ENCODE peak calls at places on chromosome 21, in ten cellular contexts. One of them, this sample, is unnamed.

GRCh38 chr21:22174746-22175145 is 1176.5 kb downstream of the NCAM2 start:
- DNase-seq in T-helper 1 cell: no peak
- DNase-seq in ACHN: no peak
- DNase-seq in PC-3: peak
- DNase-seq in GM03348: no peak
- DNase-seq in body of pancreas: no peak
- DNase-seq in colonic mucosa: no peak
- DNase-seq in progenitor cell of endocrine pancreas: no peak
- DNase-seq in cardiac septum: no peak
- DNase-seq in iris pigment epithelial cell: peak
- DNase-seq in this sample: no peak

GRCh38 chr21:33217168-33217567 is 12.6 kb upstream of the IFNAR2 start:
- DNase-seq in progenitor cell of endocrine pancreas: no peak
- DNase-seq in cardiac septum: no peak
- DNase-seq in T-helper 1 cell: no peak
- DNase-seq in PC-3: no peak
- DNase-seq in GM03348: no peak
- DNase-seq in body of pancreas: no peak
- DNase-seq in colonic mucosa: no peak
- DNase-seq in iris pigment epithelial cell: no peak
- DNase-seq in ACHN: no peak
- DNase-seq in this sample: no peak

GRCh38 chr21:32360401-32360981 is 32.3 kb downstream of the URB1 start:
- DNase-seq in colonic mucosa: no peak
- DNase-seq in GM03348: no peak
- DNase-seq in ACHN: no peak
- DNase-seq in body of pancreas: no peak
- DNase-seq in PC-3: no peak
- DNase-seq in T-helper 1 cell: no peak
- DNase-seq in cardiac septum: peak
- DNase-seq in iris pigment epithelial cell: no peak
- DNase-seq in progenitor cell of endocrine pancreas: no peak
- DNase-seq in this sample: no peak

GRCh38 chr21:14382486-14382834 is 486 bp downstream of the HSPA13 start:
- DNase-seq in PC-3: peak
- DNase-seq in GM03348: no peak
- DNase-seq in ACHN: no peak
- DNase-seq in body of pancreas: peak
- DNase-seq in T-helper 1 cell: no peak
- DNase-seq in cardiac septum: no peak
- DNase-seq in iris pigment epithelial cell: peak
- DNase-seq in progenitor cell of endocrine pancreas: no peak
- DNase-seq in colonic mucosa: peak
- DNase-seq in this sample: peak

GRCh38 chr21:43362928-43363314 is 64.0 kb downstream of the SIK1 start:
- DNase-seq in PC-3: no peak
- DNase-seq in T-helper 1 cell: no peak
- DNase-seq in ACHN: no peak
- DNase-seq in GM03348: no peak
- DNase-seq in body of pancreas: no peak
- DNase-seq in iris pigment epithelial cell: no peak
- DNase-seq in progenitor cell of endocrine pancreas: no peak
- DNase-seq in cardiac septum: no peak
- DNase-seq in colonic mucosa: no peak
- DNase-seq in this sample: no peak

GRCh38 chr21:32256873-32257620 is 21.8 kb downstream of the MIS18A start:
- DNase-seq in body of pancreas: peak
- DNase-seq in PC-3: peak
- DNase-seq in iris pigment epithelial cell: peak
- DNase-seq in progenitor cell of endocrine pancreas: no peak
- DNase-seq in T-helper 1 cell: no peak
- DNase-seq in GM03348: peak
- DNase-seq in ACHN: peak
- DNase-seq in cardiac septum: no peak
- DNase-seq in colonic mucosa: peak
- DNase-seq in this sample: peak

GRCh38 chr21:28684351-28684750 is 308.3 kb downstream of the LTN1 start:
- DNase-seq in iris pigment epithelial cell: no peak
- DNase-seq in progenitor cell of endocrine pancreas: no peak
- DNase-seq in ACHN: no peak
- DNase-seq in T-helper 1 cell: no peak
- DNase-seq in cardiac septum: no peak
- DNase-seq in body of pancreas: no peak
- DNase-seq in colonic mucosa: no peak
- DNase-seq in GM03348: no peak
- DNase-seq in PC-3: no peak
- DNase-seq in this sample: no peak

GRCh38 chr21:17775431-17776126 is 43.6 kb downstream of the C21orf91 start:
- DNase-seq in body of pancreas: no peak
- DNase-seq in colonic mucosa: no peak
- DNase-seq in progenitor cell of endocrine pancreas: no peak
- DNase-seq in iris pigment epithelial cell: no peak
- DNase-seq in T-helper 1 cell: peak
- DNase-seq in GM03348: no peak
- DNase-seq in ACHN: no peak
- DNase-seq in cardiac septum: peak
- DNase-seq in PC-3: no peak
- DNase-seq in this sample: no peak

GRCh38 chr21:42532466-42533181 is 19.0 kb downstream of the SLC37A1 start:
- DNase-seq in colonic mucosa: peak
- DNase-seq in T-helper 1 cell: no peak
- DNase-seq in ACHN: no peak
- DNase-seq in PC-3: no peak
- DNase-seq in body of pancreas: peak
- DNase-seq in progenitor cell of endocrine pancreas: no peak
- DNase-seq in cardiac septum: peak
- DNase-seq in iris pigment epithelial cell: no peak
- DNase-seq in GM03348: no peak
- DNase-seq in this sample: peak

GRCh38 chr21:46667735-46668380 is 32.4 kb downstream of the PRMT2 start:
- DNase-seq in PC-3: peak
- DNase-seq in cardiac septum: no peak
- DNase-seq in T-helper 1 cell: no peak
- DNase-seq in iris pigment epithelial cell: peak
- DNase-seq in progenitor cell of endocrine pancreas: no peak
- DNase-seq in body of pancreas: no peak
- DNase-seq in ACHN: peak
- DNase-seq in colonic mucosa: no peak
- DNase-seq in GM03348: peak
- DNase-seq in this sample: no peak

GRCh38 chr21:41932576-41933258 is 21.1 kb downstream of the C2CD2 start:
- DNase-seq in body of pancreas: no peak
- DNase-seq in progenitor cell of endocrine pancreas: no peak
- DNase-seq in ACHN: peak
- DNase-seq in GM03348: peak
- DNase-seq in cardiac septum: no peak
- DNase-seq in PC-3: peak
- DNase-seq in colonic mucosa: no peak
- DNase-seq in iris pigment epithelial cell: peak
- DNase-seq in T-helper 1 cell: no peak
- DNase-seq in this sample: no peak

GRCh38 chr21:15749045-15749867 is 19.5 kb downstream of the USP25 start:
- DNase-seq in cardiac septum: no peak
- DNase-seq in ACHN: no peak
- DNase-seq in colonic mucosa: no peak
- DNase-seq in GM03348: no peak
- DNase-seq in body of pancreas: no peak
- DNase-seq in iris pigment epithelial cell: no peak
- DNase-seq in progenitor cell of endocrine pancreas: no peak
- DNase-seq in T-helper 1 cell: no peak
- DNase-seq in PC-3: peak
- DNase-seq in this sample: no peak

GRCh38 chr21:31766895-31767294 is 35.0 kb upstream of the SCAF4 start:
- DNase-seq in ACHN: no peak
- DNase-seq in progenitor cell of endocrine pancreas: no peak
- DNase-seq in body of pancreas: no peak
- DNase-seq in PC-3: no peak
- DNase-seq in iris pigment epithelial cell: no peak
- DNase-seq in cardiac septum: no peak
- DNase-seq in GM03348: no peak
- DNase-seq in colonic mucosa: no peak
- DNase-seq in T-helper 1 cell: no peak
- DNase-seq in this sample: no peak

GRCh38 chr21:38460171-38460742 is 38.0 kb downstream of the ERG start:
- DNase-seq in cardiac septum: no peak
- DNase-seq in PC-3: peak
- DNase-seq in GM03348: peak
- DNase-seq in progenitor cell of endocrine pancreas: no peak
- DNase-seq in iris pigment epithelial cell: peak
- DNase-seq in colonic mucosa: no peak
- DNase-seq in body of pancreas: no peak
- DNase-seq in ACHN: no peak
- DNase-seq in T-helper 1 cell: no peak
- DNase-seq in this sample: no peak

GRCh38 chr21:23155281-23155680 is 2157.1 kb downstream of the NCAM2 start:
- DNase-seq in cardiac septum: no peak
- DNase-seq in body of pancreas: no peak
- DNase-seq in ACHN: no peak
- DNase-seq in progenitor cell of endocrine pancreas: no peak
- DNase-seq in GM03348: no peak
- DNase-seq in iris pigment epithelial cell: no peak
- DNase-seq in colonic mucosa: no peak
- DNase-seq in PC-3: no peak
- DNase-seq in T-helper 1 cell: no peak
- DNase-seq in this sample: no peak

GRCh38 chr21:42118121-42118795 is 47.1 kb downstream of the UMODL1 start:
- DNase-seq in body of pancreas: no peak
- DNase-seq in ACHN: no peak
- DNase-seq in iris pigment epithelial cell: no peak
- DNase-seq in T-helper 1 cell: no peak
- DNase-seq in PC-3: no peak
- DNase-seq in GM03348: no peak
- DNase-seq in cardiac septum: no peak
- DNase-seq in colonic mucosa: no peak
- DNase-seq in progenitor cell of endocrine pancreas: no peak
- DNase-seq in this sample: no peak

GRCh38 chr21:44998621-44999427 is 59.0 kb downstream of the SLX9 start:
- DNase-seq in PC-3: no peak
- DNase-seq in body of pancreas: no peak
- DNase-seq in progenitor cell of endocrine pancreas: no peak
- DNase-seq in ACHN: no peak
- DNase-seq in iris pigment epithelial cell: no peak
- DNase-seq in T-helper 1 cell: no peak
- DNase-seq in GM03348: no peak
- DNase-seq in colonic mucosa: no peak
- DNase-seq in cardiac septum: no peak
- DNase-seq in this sample: no peak

GRCh38 chr21:18522181-18522771 is 118.7 kb upstream of the TMPRSS15 start:
- DNase-seq in T-helper 1 cell: no peak
- DNase-seq in PC-3: peak
- DNase-seq in ACHN: no peak
- DNase-seq in cardiac septum: no peak
- DNase-seq in colonic mucosa: no peak
- DNase-seq in iris pigment epithelial cell: no peak
- DNase-seq in body of pancreas: no peak
- DNase-seq in progenitor cell of endocrine pancreas: no peak
- DNase-seq in GM03348: no peak
- DNase-seq in this sample: no peak

GRCh38 chr21:40255665-40256064 is 388.4 kb downstream of the PCP4 start:
- DNase-seq in iris pigment epithelial cell: no peak
- DNase-seq in ACHN: no peak
- DNase-seq in GM03348: no peak
- DNase-seq in body of pancreas: no peak
- DNase-seq in progenitor cell of endocrine pancreas: no peak
- DNase-seq in colonic mucosa: no peak
- DNase-seq in T-helper 1 cell: no peak
- DNase-seq in PC-3: no peak
- DNase-seq in cardiac septum: no peak
- DNase-seq in this sample: no peak

GRCh38 chr21:14300074-14300473 is 82.9 kb downstream of the HSPA13 start:
- DNase-seq in body of pancreas: no peak
- DNase-seq in ACHN: no peak
- DNase-seq in colonic mucosa: no peak
- DNase-seq in progenitor cell of endocrine pancreas: no peak
- DNase-seq in PC-3: no peak
- DNase-seq in T-helper 1 cell: no peak
- DNase-seq in cardiac septum: no peak
- DNase-seq in iris pigment epithelial cell: no peak
- DNase-seq in GM03348: no peak
- DNase-seq in this sample: no peak

GRCh38 chr21:26167593-26167992 is 3.0 kb downstream of the APP start:
- DNase-seq in colonic mucosa: no peak
- DNase-seq in iris pigment epithelial cell: no peak
- DNase-seq in cardiac septum: no peak
- DNase-seq in T-helper 1 cell: no peak
- DNase-seq in body of pancreas: no peak
- DNase-seq in GM03348: no peak
- DNase-seq in progenitor cell of endocrine pancreas: no peak
- DNase-seq in PC-3: no peak
- DNase-seq in ACHN: no peak
- DNase-seq in this sample: no peak

GRCh38 chr21:37742532-37742931 is 173.7 kb downstream of the KCNJ6 start:
- DNase-seq in iris pigment epithelial cell: peak
- DNase-seq in ACHN: no peak
- DNase-seq in GM03348: peak
- DNase-seq in progenitor cell of endocrine pancreas: no peak
- DNase-seq in colonic mucosa: no peak
- DNase-seq in body of pancreas: no peak
- DNase-seq in cardiac septum: no peak
- DNase-seq in T-helper 1 cell: no peak
- DNase-seq in PC-3: no peak
- DNase-seq in this sample: no peak

GRCh38 chr21:25967566-25968438 is 202.8 kb downstream of the APP start:
- DNase-seq in ACHN: no peak
- DNase-seq in progenitor cell of endocrine pancreas: no peak
- DNase-seq in GM03348: no peak
- DNase-seq in colonic mucosa: no peak
- DNase-seq in cardiac septum: no peak
- DNase-seq in T-helper 1 cell: no peak
- DNase-seq in PC-3: no peak
- DNase-seq in body of pancreas: no peak
- DNase-seq in iris pigment epithelial cell: peak
- DNase-seq in this sample: no peak

GRCh38 chr21:35020446-35020845 is 28.7 kb downstream of the RUNX1 start:
- DNase-seq in cardiac septum: peak
- DNase-seq in ACHN: no peak
- DNase-seq in colonic mucosa: no peak
- DNase-seq in GM03348: no peak
- DNase-seq in T-helper 1 cell: no peak
- DNase-seq in progenitor cell of endocrine pancreas: no peak
- DNase-seq in body of pancreas: no peak
- DNase-seq in PC-3: no peak
- DNase-seq in iris pigment epithelial cell: no peak
- DNase-seq in this sample: no peak

GRCh38 chr21:44710294-44710665 is 1.1 kb downstream of the TSPEAR start:
- DNase-seq in GM03348: no peak
- DNase-seq in T-helper 1 cell: no peak
- DNase-seq in PC-3: no peak
- DNase-seq in iris pigment epithelial cell: no peak
- DNase-seq in body of pancreas: no peak
- DNase-seq in colonic mucosa: no peak
- DNase-seq in progenitor cell of endocrine pancreas: no peak
- DNase-seq in ACHN: no peak
- DNase-seq in cardiac septum: peak
- DNase-seq in this sample: peak

GRCh38 chr21:25515484-25516405 is 91.5 kb downstream of the MRPL39 start:
- DNase-seq in progenitor cell of endocrine pancreas: no peak
- DNase-seq in ACHN: no peak
- DNase-seq in PC-3: peak
- DNase-seq in T-helper 1 cell: no peak
- DNase-seq in iris pigment epithelial cell: peak
- DNase-seq in cardiac septum: no peak
- DNase-seq in colonic mucosa: no peak
- DNase-seq in GM03348: peak
- DNase-seq in body of pancreas: no peak
- DNase-seq in this sample: no peak

GRCh38 chr21:34815831-34816700 is 147.3 kb downstream of the CLIC6 start:
- DNase-seq in iris pigment epithelial cell: no peak
- DNase-seq in PC-3: no peak
- DNase-seq in colonic mucosa: peak
- DNase-seq in T-helper 1 cell: no peak
- DNase-seq in ACHN: no peak
- DNase-seq in progenitor cell of endocrine pancreas: no peak
- DNase-seq in body of pancreas: no peak
- DNase-seq in GM03348: no peak
- DNase-seq in cardiac septum: no peak
- DNase-seq in this sample: no peak

GRCh38 chr21:43921979-43922945 is 57.2 kb downstream of the AGPAT3 start:
- DNase-seq in colonic mucosa: no peak
- DNase-seq in GM03348: no peak
- DNase-seq in body of pancreas: no peak
- DNase-seq in ACHN: no peak
- DNase-seq in cardiac septum: no peak
- DNase-seq in T-helper 1 cell: no peak
- DNase-seq in PC-3: no peak
- DNase-seq in iris pigment epithelial cell: peak
- DNase-seq in progenitor cell of endocrine pancreas: no peak
- DNase-seq in this sample: no peak

This sample was measured in sciatic nerve.